ENCODE peak calls at places on chromosomes 16 and 17, in ten cellular contexts. I is stimulated activated naive CD8-positive, alpha-beta T cell treated with anti-CD3 and anti-CD28 coated beads, Interleukin-15, amount 100 ng/mL, for 72 hours; F is activated CD4-positive, CD25-positive, alpha-beta regulatory T cell treated with anti-CD3 and anti-CD28 coated beads, Interleukin-2, amount 50 U/mL, for 24 hours; W is heart left ventricle; T is activated CD8-positive, alpha-beta T cell treated with anti-CD3 and anti-CD28 coated beads, Interleukin-2, amount 10 ng/mL, durations not matched to agents 7 days and 5 days; C is CD4-positive, alpha-beta T cell; Y is right cardiac atrium; K is gastroesophageal sphincter; L is sciatic nerve; E is activated CD8-positive, alpha-beta memory T cell treated with anti-CD3 and anti-CD28 coated beads, Interleukin-2, amount 10 ng/mL, durations not matched to agents 7 days and 5 days. M is an unnamed sample.

GRCh38 chr16:24851700-24852099 is 5.9 kb downstream of the SLC5A11 start:
- ATAC-seq in K (no peak), W (no peak), C (no peak), F (peak; percentile 87), L (no peak), Y (no peak), T (no peak), I (no peak), E (peak; percentile 66), M (peak; percentile 44)

GRCh38 chr16:49620868-49621239 is 235.1 kb downstream of the ZNF423 start:
- ATAC-seq in K (no peak), Y (peak; percentile 63), E (no peak), F (no peak), T (no peak), C (no peak), I (peak; percentile 38), W (no peak), L (peak; percentile 52), M (no peak)

GRCh38 chr17:28306954-28307401 is 12.0 kb upstream of the TMEM97 start:
- ATAC-seq in F (no peak), E (no peak), I (no peak), L (no peak), Y (no peak), W (no peak), K (no peak), C (no peak), T (no peak), M (no peak)

GRCh38 chr16:49884033-49884707 is 28.3 kb upstream of the ZNF423 start:
- ATAC-seq in C (no peak), K (no peak), E (no peak), T (no peak), Y (no peak), W (no peak), F (no peak), L (no peak), I (no peak), M (no peak)

GRCh38 chr16:71974068-71974818 is 26.0 kb downstream of the PKD1L3 start:
- ATAC-seq in F (no peak), L (no peak), E (no peak), T (no peak), C (no peak), I (no peak), Y (no peak), K (no peak), W (no peak), M (no peak)

GRCh38 chr16:54446639-54447038 is 160.1 kb upstream of the IRX3 start:
- ATAC-seq in Y (peak; percentile 97), W (peak; percentile 97), I (no peak), K (peak; percentile 88), C (no peak), T (no peak), F (no peak), L (peak; percentile 95), E (no peak), M (peak; percentile 94)

GRCh38 chr17:65131244-65131643 is 5.9 kb upstream of the RGS9 start:
- ATAC-seq in K (no peak), L (no peak), T (no peak), I (no peak), F (no peak), W (no peak), E (no peak), C (no peak), Y (no peak), M (no peak)

GRCh38 chr17:76925333-76925935 is 57.2 kb downstream of the MGAT5B start:
- ATAC-seq in F (no peak), Y (peak; percentile 15), K (no peak), E (no peak), I (no peak), C (no peak), T (no peak), W (peak; percentile 68), L (no peak), M (no peak)

GRCh38 chr17:81335388-81336157 is 40.5 kb upstream of the SLC38A10 start:
- ATAC-seq in W (no peak), F (no peak), Y (no peak), K (no peak), E (no peak), T (no peak), C (no peak), I (no peak), L (no peak), M (peak; percentile 18)

GRCh38 chr16:369866-370436 is 387 bp downstream of the MRPL28 start:
- ATAC-seq in W (no peak), F (no peak), L (no peak), I (peak; percentile 57), C (no peak), T (no peak), K (no peak), E (no peak), Y (peak; percentile 63), M (peak; percentile 35)

GRCh38 chr17:5821057-5821456 is 236.7 kb upstream of the NLRP1 start:
- ATAC-seq in T (no peak), E (no peak), K (no peak), I (peak; percentile 95), F (no peak), C (no peak), Y (no peak), L (no peak), W (no peak), M (peak; percentile 65)

GRCh38 chr16:12462690-12463646 is 340.7 kb downstream of the CPPED1 start:
- ATAC-seq in C (no peak), F (no peak), L (no peak), T (no peak), K (no peak), W (no peak), Y (no peak), E (no peak), I (no peak), M (no peak)

GRCh38 chr16:53651357-53651756 is 52.3 kb downstream of the RPGRIP1L start:
- ATAC-seq in F (no peak), Y (no peak), I (no peak), K (no peak), L (no peak), E (no peak), T (no peak), C (no peak), W (no peak), M (no peak)

GRCh38 chr17:78891406-78892061 is 11.5 kb downstream of the CEP295NL start:
- ATAC-seq in Y (no peak), L (peak; percentile 42), I (no peak), T (no peak), K (no peak), W (peak; percentile 19), E (no peak), F (no peak), C (no peak), M (no peak)

GRCh38 chr17:43673516-43674323 is 12.0 kb upstream of the MEOX1 start:
- ATAC-seq in E (peak; percentile 63), F (peak; percentile 64), C (peak; percentile 70), I (peak; percentile 62), T (peak; percentile 59), W (peak; percentile 61), K (peak; percentile 58), L (peak; percentile 77), Y (peak; percentile 70), M (peak; percentile 70)

GRCh38 chr17:78734841-78735641 is 47.0 kb downstream of the CYTH1 start:
- ATAC-seq in W (no peak), L (no peak), I (peak; percentile 54), C (no peak), F (peak; percentile 16), E (no peak), Y (no peak), T (peak; percentile 10), K (no peak), M (peak; percentile 1)

GRCh38 chr17:49677134-49677932 is 564 bp downstream of the SPOP start:
- ATAC-seq in Y (peak; percentile 87), K (peak; percentile 85), L (peak; percentile 93), E (peak; percentile 74), F (peak; percentile 63), C (peak; percentile 49), T (peak; percentile 71), I (peak; percentile 72), W (peak; percentile 80), M (peak; percentile 73)

GRCh38 chr16:27097671-27098275 is 31.0 kb downstream of the C16orf82 start:
- ATAC-seq in I (no peak), W (peak; percentile 82), K (peak; percentile 84), F (no peak), Y (peak; percentile 81), T (no peak), L (peak; percentile 95), C (no peak), E (no peak), M (no peak)

GRCh38 chr17:29169806-29170591 is 10.2 kb downstream of the MYO18A start:
- ATAC-seq in K (no peak), Y (no peak), E (no peak), I (no peak), W (no peak), C (no peak), L (no peak), F (no peak), T (no peak), M (no peak)

GRCh38 chr16:1621851-1622250 is 9.7 kb downstream of the CRAMP1 start:
- ATAC-seq in E (no peak), L (no peak), W (no peak), C (no peak), I (no peak), K (no peak), T (no peak), F (no peak), Y (no peak), M (no peak)

GRCh38 chr17:10756604-10757003 is 26.8 kb upstream of the TMEM220 start:
- ATAC-seq in Y (peak; percentile 55), I (no peak), C (no peak), T (no peak), K (peak; percentile 22), L (no peak), F (no peak), E (no peak), W (no peak), M (no peak)

GRCh38 chr16:67992661-67993206 is 6.5 kb downstream of the DPEP2 start:
- ATAC-seq in L (peak; percentile 18), K (no peak), T (no peak), E (no peak), Y (peak; percentile 24), F (no peak), W (peak; percentile 35), C (no peak), I (peak; percentile 10), M (peak; percentile 9)

GRCh38 chr17:28662527-28662829 is 473 bp downstream of the SUPT6H start:
- ATAC-seq in Y (no peak), L (no peak), F (no peak), K (no peak), I (no peak), E (no peak), T (no peak), W (peak; percentile 6), C (no peak), M (no peak)

GRCh38 chr16:23485841-23486240 is 24.5 kb downstream of the GGA2 start:
- ATAC-seq in F (no peak), K (no peak), I (no peak), T (no peak), L (no peak), Y (no peak), E (no peak), C (no peak), W (no peak), M (no peak)

GRCh38 chr17:55424893-55425540 is 3.4 kb upstream of the MMD start:
- ATAC-seq in F (no peak), E (no peak), I (no peak), Y (no peak), K (no peak), L (no peak), T (no peak), C (no peak), W (no peak), M (no peak)

GRCh38 chr16:3842994-3843393 is 37.5 kb downstream of the CREBBP start:
- ATAC-seq in I (no peak), L (peak; percentile 60), F (no peak), C (no peak), E (no peak), Y (peak; percentile 64), W (peak; percentile 58), K (peak; percentile 53), T (no peak), M (peak; percentile 54)

M was measured in esophagus mucosa.